ENCODE peak calls at places on chromosomes 11 and 22, in eight cellular contexts. U is WERI-Rb-1, R is mammary epithelial cell, Y is heart left ventricle, V is left ventricle myocardium inferior, J is fibroblast of lung, M is PC-9, Q is sigmoid colon. T is an unnamed sample. For H3K9me3, the result is how much of the 10 kb centered on the place peaks cover.

GRCh38 chr11:124174001-124174400 is 9.1 kb upstream of the OR10D3 start:
- DNase-seq in U (no peak), R (peak), Y (no peak), V (no peak), J (peak), M (peak), Q (no peak), T (no peak)

GRCh38 chr11:73660497-73661034 is 14.2 kb downstream of the PLEKHB1 start:
- DNase-seq in U (no peak), R (no peak), Y (peak), V (no peak), J (no peak), M (no peak), Q (no peak), T (no peak)

GRCh38 chr11:85752201-85752889 is 58.6 kb downstream of the SYTL2 start:
- DNase-seq in U (no peak), R (no peak), Y (no peak), V (no peak), J (no peak), M (no peak), Q (no peak), T (no peak)

GRCh38 chr11:131809203-131809948 is 439.0 kb downstream of the NTM start:
- DNase-seq in U (peak), R (peak), Y (no peak), V (no peak), J (no peak), M (no peak), Q (no peak), T (no peak)

GRCh38 chr11:72970557-72971118 is 156.4 kb downstream of the ATG16L2 start:
- DNase-seq in U (no peak), R (no peak), Y (no peak), V (no peak), J (no peak), M (no peak), Q (no peak), T (no peak)

GRCh38 chr11:72314199-72314598 is 70.2 kb upstream of the PHOX2A start:
- DNase-seq in U (no peak), R (no peak), Y (no peak), V (no peak), J (no peak), M (no peak), Q (no peak), T (no peak)

GRCh38 chr11:69335010-69335409 is 41.1 kb downstream of the MYEOV start:
- DNase-seq in U (no peak), R (no peak), Y (no peak), V (no peak), J (no peak), M (no peak), Q (no peak), T (no peak)

GRCh38 chr11:103528596-103528995 is 419.4 kb downstream of the DYNC2H1 start:
- DNase-seq in U (no peak), R (no peak), Y (no peak), V (no peak), J (no peak), M (no peak), Q (no peak), T (no peak)

GRCh38 chr11:87743002-87743401 is 432.2 kb downstream of the RAB38 start:
- DNase-seq in U (peak), R (no peak), Y (no peak), V (no peak), J (no peak), M (no peak), Q (no peak), T (no peak)

GRCh38 chr11:36088234-36088975 is 144.5 kb downstream of the LDLRAD3 start:
- DNase-seq in U (no peak), R (no peak), Y (no peak), V (no peak), J (peak), M (no peak), Q (no peak), T (no peak)

GRCh38 chr11:3344775-3345174 is 34.2 kb downstream of the ZNF195 start:
- DNase-seq in U (no peak), R (no peak), Y (no peak), V (no peak), J (no peak), M (no peak), Q (no peak), T (no peak)
- H3K9me3 ChIP-seq in U (under half), R (under half), Y (under half), V (under half), J (under half), M (under half), Q (under half), T (under half)

GRCh38 chr22:39942433-39943213 is 17.6 kb upstream of the TMA7B start:
- DNase-seq in U (no peak), R (no peak), Y (no peak), V (no peak), J (no peak), M (no peak), Q (no peak), T (no peak)

GRCh38 chr22:39941661-39942060 is 18.5 kb upstream of the TMA7B start:
- DNase-seq in U (no peak), R (no peak), Y (no peak), V (no peak), J (no peak), M (no peak), Q (no peak), T (no peak)

GRCh38 chr22:39938509-39938908 is 21.7 kb upstream of the TMA7B start:
- DNase-seq in U (no peak), R (peak), Y (no peak), V (no peak), J (no peak), M (no peak), Q (no peak), T (no peak)

GRCh38 chr22:39939830-39940229 is 20.4 kb upstream of the TMA7B start:
- DNase-seq in U (no peak), R (no peak), Y (no peak), V (no peak), J (no peak), M (no peak), Q (no peak), T (no peak)

GRCh38 chr22:39940757-39941305 is 19.4 kb upstream of the TMA7B start:
- DNase-seq in U (no peak), R (no peak), Y (no peak), V (no peak), J (peak), M (no peak), Q (no peak), T (no peak)
- TF ChIP-seq CTCF in U (no peak), R (peak), Y (no peak), V (no peak), J (no peak), M (peak), Q (no peak), T (no peak)

DNA sequence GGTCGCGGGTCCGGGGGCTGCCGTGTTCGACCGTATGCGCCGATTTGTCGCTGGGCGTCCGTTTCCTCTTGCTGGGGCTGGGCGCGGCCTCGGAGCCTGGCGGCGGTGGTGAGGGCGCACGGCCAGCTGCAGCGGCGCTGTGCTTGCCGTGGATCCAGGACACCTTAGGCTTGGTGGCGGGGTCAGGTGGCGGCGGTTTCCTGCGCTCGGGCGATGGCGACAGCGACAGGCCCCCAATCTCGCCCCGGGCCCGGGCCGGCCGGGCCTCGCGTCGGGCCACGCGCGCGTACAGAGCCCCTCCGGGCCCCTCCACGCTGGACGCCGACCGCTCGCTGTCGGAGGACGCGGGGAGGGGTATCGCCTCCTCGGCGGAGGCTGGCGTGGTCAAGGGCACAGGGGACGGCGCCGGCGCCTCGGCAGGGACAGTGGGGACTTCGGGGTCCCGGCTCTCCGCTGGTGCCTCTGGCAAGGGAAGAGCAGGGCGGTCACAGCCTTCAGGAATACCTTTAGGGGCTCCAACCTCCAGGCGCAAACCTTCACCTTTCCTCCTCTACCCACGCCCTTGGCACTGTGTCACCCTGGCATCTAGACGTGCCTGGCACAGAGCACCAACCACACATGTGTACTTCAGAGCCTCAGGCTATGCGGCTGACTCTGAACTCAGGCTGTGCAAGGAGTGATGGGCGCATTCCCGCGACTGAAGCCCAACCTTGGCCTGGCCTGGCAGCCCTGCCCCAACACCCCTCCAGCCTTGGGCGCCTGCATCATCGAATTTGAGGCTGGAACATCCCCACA is 11.6 kb downstream of the SCARF2 start:
- DNase-seq in U (no peak), R (no peak), Y (peak), V (no peak), J (no peak), M (no peak), Q (no peak), T (no peak)
- H3K9me3 ChIP-seq in U (under half), R (under half), Y (under half), V (under half), J (under half), M (under half), Q (under half), T (under half)

GRCh38 chr11:10452211-10452767 is 2.8 kb upstream of the AMPD3 start:
- DNase-seq in U (no peak), R (no peak), Y (no peak), V (no peak), J (no peak), M (no peak), Q (no peak), T (no peak)

GRCh38 chr11:10453261-10453660 is 1.8 kb upstream of the AMPD3 start:
- DNase-seq in U (no peak), R (peak), Y (no peak), V (no peak), J (no peak), M (no peak), Q (no peak), T (no peak)

GRCh38 chr11:10454506-10454901 is 560 bp upstream of the AMPD3 start:
- DNase-seq in U (no peak), R (no peak), Y (no peak), V (no peak), J (peak), M (no peak), Q (no peak), T (no peak)

GRCh38 chr11:10451399-10452116 is 3.5 kb upstream of the AMPD3 start:
- DNase-seq in U (no peak), R (no peak), Y (no peak), V (no peak), J (no peak), M (no peak), Q (no peak), T (no peak)

DNA sequence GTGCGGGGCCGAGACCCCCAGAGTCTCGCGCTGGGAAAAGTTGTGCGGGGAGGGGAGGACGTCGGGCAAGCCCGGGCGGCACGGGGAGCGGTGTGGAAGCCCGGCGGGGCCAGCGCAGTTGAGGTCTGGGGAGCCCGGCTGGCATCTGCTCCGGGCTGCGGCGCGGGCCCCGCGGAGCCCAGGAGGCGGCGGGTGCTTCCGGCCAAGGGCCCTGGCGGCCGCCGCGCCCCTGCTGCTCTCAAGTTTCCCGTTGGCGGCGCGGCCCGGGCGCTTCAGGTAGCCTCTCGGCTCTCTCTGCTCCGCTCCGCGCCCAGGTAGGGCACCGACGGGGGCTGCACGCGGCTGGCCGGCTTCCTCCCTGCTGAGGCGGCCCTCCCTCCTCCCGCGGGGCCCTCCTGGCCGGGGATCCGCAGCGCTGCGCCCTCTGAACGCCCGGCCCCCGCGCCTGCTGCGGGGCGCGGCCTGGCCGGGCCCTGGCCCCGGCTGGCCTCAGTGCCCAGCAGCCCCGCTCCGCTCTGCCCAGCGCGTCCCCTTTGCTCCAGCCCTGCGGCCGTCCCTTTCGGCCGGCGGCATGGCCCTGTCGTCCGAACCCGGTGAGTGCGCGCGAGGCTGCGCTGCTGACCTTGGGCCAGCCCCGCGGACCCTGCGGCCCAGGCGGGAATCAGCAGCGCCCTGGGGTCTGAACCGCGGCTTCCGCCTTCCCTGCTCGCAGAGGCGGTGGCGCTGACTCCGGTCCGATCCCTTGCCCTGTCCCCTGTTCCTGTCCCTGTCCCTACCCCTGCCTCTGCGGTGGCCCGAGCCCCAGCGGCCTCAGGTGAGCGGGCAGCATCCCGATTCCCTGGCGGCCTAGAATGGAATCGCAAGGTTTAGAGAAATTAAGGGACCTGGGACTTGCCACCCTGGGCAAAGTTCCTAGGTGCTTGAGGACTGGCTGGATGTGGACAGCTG is 4.3 kb upstream of the AMPD3 start:
- DNase-seq in U (no peak), R (peak), Y (peak), V (peak), J (peak), M (peak), Q (no peak), T (no peak)
- TF ChIP-seq CTCF in U (no peak), R (peak), Y (peak), V (peak), J (peak), M (peak), Q (peak), T (no peak)

DNA sequence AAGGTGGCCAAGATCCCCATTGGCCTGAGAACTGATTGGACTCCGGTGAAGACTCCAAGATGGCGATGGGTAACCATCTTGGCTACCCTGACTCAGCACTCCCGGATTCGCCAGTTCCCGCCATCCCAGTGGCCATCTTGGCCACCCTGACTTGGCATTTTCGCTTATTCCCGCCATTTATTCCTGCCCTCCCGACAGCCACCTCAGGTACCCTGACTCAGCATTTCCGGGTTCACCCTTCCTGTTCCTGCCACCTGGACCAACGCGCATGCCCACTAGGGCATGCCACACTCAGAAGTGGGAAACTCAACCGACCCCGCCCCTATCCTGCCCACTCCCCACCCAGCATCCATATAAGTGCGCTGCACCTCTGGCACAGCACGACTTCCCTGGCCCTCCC is 7.8 kb downstream of the OR8K5 start:
- DNase-seq in U (no peak), R (no peak), Y (no peak), V (no peak), J (no peak), M (no peak), Q (no peak), T (no peak)
- H3K9me3 ChIP-seq in U (under half), R (under half), Y (under half), V (half or more), J (under half), M (under half), Q (under half), T (under half)

GRCh38 chr22:48745842-48746788 is 1081.6 kb downstream of the BRD1 start:
- DNase-seq in U (no peak), R (no peak), Y (no peak), V (no peak), J (no peak), M (no peak), Q (no peak), T (no peak)
- TF ChIP-seq CTCF in U (no peak), R (no peak), Y (no peak), V (no peak), J (no peak), M (no peak), Q (no peak), T (no peak)

GRCh38 chr11:76051937-76052336 is 154.4 kb downstream of the WNT11 start:
- DNase-seq in U (no peak), R (no peak), Y (no peak), V (no peak), J (no peak), M (no peak), Q (no peak), T (no peak)

GRCh38 chr11:76048763-76049162 is 157.5 kb downstream of the WNT11 start:
- DNase-seq in U (peak), R (no peak), Y (no peak), V (no peak), J (no peak), M (no peak), Q (no peak), T (peak)

GRCh38 chr11:76047766-76048165 is 158.5 kb downstream of the WNT11 start:
- DNase-seq in U (no peak), R (no peak), Y (no peak), V (no peak), J (no peak), M (no peak), Q (no peak), T (no peak)

GRCh38 chr11:76047231-76047630 is 159.1 kb downstream of the WNT11 start:
- DNase-seq in U (no peak), R (no peak), Y (no peak), V (no peak), J (no peak), M (no peak), Q (no peak), T (no peak)

GRCh38 chr11:76049506-76049905 is 156.8 kb downstream of the WNT11 start:
- DNase-seq in U (no peak), R (no peak), Y (no peak), V (no peak), J (no peak), M (no peak), Q (no peak), T (no peak)
- H3K9me3 ChIP-seq in U (under half), R (under half), Y (under half), V (under half), J (under half), M (under half), Q (under half), T (under half)

GRCh38 chr22:50011447-50012200 is 941 bp downstream of the IL17REL start:
- DNase-seq in U (peak), R (no peak), Y (no peak), V (peak), J (no peak), M (no peak), Q (peak), T (peak)
- TF ChIP-seq CTCF in U (no peak), R (no peak), Y (no peak), V (no peak), J (no peak), M (no peak), Q (no peak), T (no peak)

DNA sequence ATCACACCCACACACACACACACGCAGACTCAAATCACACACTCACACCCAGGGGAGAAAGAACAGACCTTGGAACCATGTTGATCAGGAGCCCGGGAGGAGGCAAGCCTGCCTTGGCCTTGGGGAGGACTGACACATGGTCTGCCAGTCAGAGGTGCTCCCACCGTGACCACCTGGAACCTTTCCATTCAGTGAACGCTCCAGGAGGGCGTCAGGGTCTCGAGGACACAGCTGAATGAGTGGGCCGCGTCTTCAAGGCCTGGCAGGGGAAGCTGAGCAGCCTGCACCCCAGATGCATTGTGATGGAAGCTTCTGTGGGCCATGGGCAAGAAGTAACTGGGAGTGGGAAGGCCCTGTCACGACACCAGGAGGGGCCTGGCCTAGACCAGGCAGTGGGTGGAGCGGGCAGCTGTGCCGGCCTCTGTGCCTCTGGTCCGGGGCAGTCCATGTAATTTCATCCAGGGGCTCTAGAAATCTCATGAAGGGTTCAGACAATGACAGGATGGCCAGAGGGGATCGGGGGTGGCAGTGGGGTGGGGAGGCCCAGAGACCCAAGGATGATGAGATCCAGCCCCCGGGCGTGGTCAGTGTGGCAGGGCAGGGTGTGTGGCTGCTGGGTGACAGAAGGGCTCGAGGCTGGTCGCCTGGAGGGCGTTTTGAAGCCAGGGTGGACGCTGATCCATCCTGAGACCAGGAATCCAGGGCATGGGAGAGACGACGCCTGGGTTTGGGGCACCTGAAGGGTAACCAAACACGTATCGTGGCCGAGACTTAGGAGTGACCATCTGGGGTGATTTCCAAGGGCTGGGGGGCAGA is 53.7 kb downstream of the IGF2 start:
- DNase-seq in U (no peak), R (no peak), Y (no peak), V (no peak), J (no peak), M (no peak), Q (peak), T (no peak)
- H3K9me3 ChIP-seq in U (under half), R (under half), Y (under half), V (under half), J (under half), M (under half), Q (under half), T (under half)

DNA sequence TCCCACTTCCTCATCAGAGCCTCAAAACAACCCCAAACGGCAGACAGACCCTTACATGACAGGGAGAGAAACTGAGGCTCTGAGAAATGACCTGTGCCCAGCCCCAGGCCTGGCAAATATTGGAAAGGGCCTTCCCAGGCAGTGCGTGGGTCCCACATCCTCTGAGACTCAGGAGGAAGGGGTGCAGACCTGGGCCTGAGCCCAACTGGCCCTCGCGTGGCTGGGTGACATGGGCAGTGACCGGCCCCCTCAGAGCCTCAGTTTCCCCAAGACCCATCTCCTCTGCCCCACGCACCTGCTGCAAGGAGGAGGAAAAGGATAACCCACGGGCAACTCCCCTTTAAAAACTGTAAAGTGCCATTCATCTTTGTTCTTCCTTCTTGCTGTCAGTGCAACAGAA is 35.6 kb downstream of the ELFN2 start:
- DNase-seq in U (no peak), R (no peak), Y (no peak), V (no peak), J (no peak), M (no peak), Q (no peak), T (no peak)
- TF ChIP-seq CTCF in U (no peak), R (no peak), Y (no peak), V (no peak), J (no peak), M (no peak), Q (no peak), T (no peak)

T was measured in BE2C.